ENCODE peak calls at places on chromosomes 7 and 10, in four cellular contexts. S is K562, D is HepG2, I is GM12878. V is an unnamed sample.

GRCh38 chr7:74505426-74506328 is 52.0 kb downstream of the GTF2IRD1 start:
- DNase-seq in S (no peak), D (no peak), I (no peak), V (no peak)

GRCh38 chr7:47282790-47283496 is 299.0 kb downstream of the TNS3 start:
- DNase-seq in S (no peak), D (no peak), I (no peak), V (no peak)

GRCh38 chr10:16941865-16942264 is 124.6 kb upstream of the RSU1 start:
- DNase-seq in S (no peak), D (no peak), I (no peak), V (no peak)

GRCh38 chr7:7742223-7742622 is 23.8 kb upstream of the RPA3 start:
- DNase-seq in S (no peak), D (no peak), I (no peak), V (peak)

GRCh38 chr7:135877799-135878198 is 99.4 kb downstream of the MTPN start:
- DNase-seq in S (no peak), D (no peak), I (peak), V (no peak)

GRCh38 chr10:119700321-119700954 is 25.4 kb upstream of the INPP5F start:
- DNase-seq in S (no peak), D (no peak), I (no peak), V (no peak)

GRCh38 chr7:158353606-158354570 is 233.7 kb downstream of the PTPRN2 start:
- DNase-seq in S (peak), D (peak), I (no peak), V (peak)

GRCh38 chr7:17054836-17055235 is 173.1 kb upstream of the AGR3 start:
- DNase-seq in S (no peak), D (peak), I (no peak), V (no peak)

GRCh38 chr7:2066251-2066919 is 166.4 kb downstream of the MAD1L1 start:
- DNase-seq in S (no peak), D (no peak), I (no peak), V (no peak)

GRCh38 chr7:114107522-114107921 is 188.7 kb upstream of the PPP1R3A start:
- DNase-seq in S (no peak), D (no peak), I (no peak), V (no peak)

GRCh38 chr10:4359003-4359402 is 467.0 kb upstream of the AKR1E2 start:
- DNase-seq in S (no peak), D (no peak), I (no peak), V (peak)

GRCh38 chr7:90892213-90892612 is 296.1 kb downstream of the CDK14 start:
- DNase-seq in S (no peak), D (no peak), I (peak), V (no peak)

GRCh38 chr7:151426486-151426905 is 13.4 kb downstream of the CRYGN start:
- DNase-seq in S (no peak), D (no peak), I (no peak), V (no peak)
- TF ChIP-seq JUNB in S (no peak), D (no peak), I (no peak), V (no peak)

GRCh38 chr10:101120884-101121660 is 10.0 kb upstream of the TLX1 start:
- DNase-seq in S (no peak), D (no peak), I (no peak), V (no peak)

GRCh38 chr10:101120520-101120883 is 10.6 kb upstream of the TLX1 start:
- DNase-seq in S (no peak), D (no peak), I (no peak), V (no peak)

GRCh38 chr10:101123085-101123814 is 7.8 kb upstream of the TLX1 start:
- DNase-seq in S (no peak), D (no peak), I (no peak), V (no peak)

GRCh38 chr10:101122270-101123084 is 8.6 kb upstream of the TLX1 start:
- DNase-seq in S (no peak), D (no peak), I (no peak), V (no peak)

GRCh38 chr10:101121661-101122045 is 9.4 kb upstream of the TLX1 start:
- DNase-seq in S (no peak), D (no peak), I (no peak), V (no peak)
- TF ChIP-seq EZH2 in S (no peak), D (no peak), I (no peak), V (peak)

GRCh38 chr10:71262027-71262426 is 49.7 kb downstream of the UNC5B start:
- DNase-seq in S (no peak), D (no peak), I (no peak), V (no peak)

GRCh38 chr10:71262817-71263216 is 50.4 kb downstream of the UNC5B start:
- DNase-seq in S (no peak), D (no peak), I (no peak), V (no peak)

GRCh38 chr10:71259815-71260501 is 47.6 kb downstream of the UNC5B start:
- DNase-seq in S (no peak), D (no peak), I (no peak), V (no peak)

GRCh38 chr10:71259282-71259681 is 46.9 kb downstream of the UNC5B start:
- DNase-seq in S (no peak), D (no peak), I (no peak), V (no peak)

GRCh38 chr10:71260622-71261325 is 48.4 kb downstream of the UNC5B start:
- DNase-seq in S (peak), D (no peak), I (no peak), V (peak)
- TF ChIP-seq JUNB in S (no peak), D (no peak), I (no peak), V (no peak)

GRCh38 chr7:157009778-157010587 is 480 bp downstream of the MNX1 start:
- DNase-seq in S (no peak), D (no peak), I (no peak), V (peak)

GRCh38 chr7:157009170-157009777 is 1.2 kb downstream of the MNX1 start:
- DNase-seq in S (no peak), D (peak), I (no peak), V (no peak)

GRCh38 chr7:157006829-157007469 is 3.5 kb downstream of the MNX1 start:
- DNase-seq in S (no peak), D (no peak), I (no peak), V (no peak)

GRCh38 chr7:157007470-157008066 is 2.9 kb downstream of the MNX1 start:
- DNase-seq in S (no peak), D (no peak), I (no peak), V (peak)

GRCh38 chr7:157008206-157009169 is 2.0 kb downstream of the MNX1 start:
- DNase-seq in S (no peak), D (no peak), I (no peak), V (peak)
- TF ChIP-seq EZH2 in S (no peak), D (no peak), I (no peak), V (peak)

GRCh38 chr10:77698267-77698932 is 60.8 kb upstream of the KCNMA1 start:
- DNase-seq in S (no peak), D (no peak), I (no peak), V (no peak)

GRCh38 chr10:77700086-77700485 is 62.5 kb upstream of the KCNMA1 start:
- DNase-seq in S (no peak), D (no peak), I (no peak), V (no peak)

GRCh38 chr10:77707570-77707969 is 70.0 kb upstream of the KCNMA1 start:
- DNase-seq in S (no peak), D (no peak), I (no peak), V (no peak)

GRCh38 chr10:77699080-77699645 is 61.6 kb upstream of the KCNMA1 start:
- DNase-seq in S (no peak), D (no peak), I (no peak), V (no peak)

DNA sequence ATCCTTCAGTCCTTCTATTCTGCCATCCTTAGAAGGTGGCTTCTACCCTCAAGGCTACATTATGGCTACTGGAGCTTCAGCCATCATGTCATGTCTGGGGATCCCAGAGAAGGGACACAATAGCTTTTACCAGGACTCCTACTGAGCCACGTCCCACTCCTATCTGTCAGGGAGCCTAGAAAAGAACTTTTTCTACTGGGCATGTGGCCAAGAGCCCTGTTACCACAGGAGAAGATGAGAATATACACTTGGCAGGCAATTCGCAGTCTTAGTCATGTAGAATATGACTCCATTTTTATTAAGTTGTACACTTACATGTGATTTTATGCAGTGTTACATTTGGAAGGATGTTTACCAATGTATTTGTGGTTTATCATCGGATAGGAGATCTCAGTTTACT is 64.6 kb upstream of the KCNMA1 start:
- DNase-seq in S (no peak), D (no peak), I (no peak), V (no peak)
- TF ChIP-seq JUNB in S (no peak), D (no peak), I (peak), V (no peak)

DNA sequence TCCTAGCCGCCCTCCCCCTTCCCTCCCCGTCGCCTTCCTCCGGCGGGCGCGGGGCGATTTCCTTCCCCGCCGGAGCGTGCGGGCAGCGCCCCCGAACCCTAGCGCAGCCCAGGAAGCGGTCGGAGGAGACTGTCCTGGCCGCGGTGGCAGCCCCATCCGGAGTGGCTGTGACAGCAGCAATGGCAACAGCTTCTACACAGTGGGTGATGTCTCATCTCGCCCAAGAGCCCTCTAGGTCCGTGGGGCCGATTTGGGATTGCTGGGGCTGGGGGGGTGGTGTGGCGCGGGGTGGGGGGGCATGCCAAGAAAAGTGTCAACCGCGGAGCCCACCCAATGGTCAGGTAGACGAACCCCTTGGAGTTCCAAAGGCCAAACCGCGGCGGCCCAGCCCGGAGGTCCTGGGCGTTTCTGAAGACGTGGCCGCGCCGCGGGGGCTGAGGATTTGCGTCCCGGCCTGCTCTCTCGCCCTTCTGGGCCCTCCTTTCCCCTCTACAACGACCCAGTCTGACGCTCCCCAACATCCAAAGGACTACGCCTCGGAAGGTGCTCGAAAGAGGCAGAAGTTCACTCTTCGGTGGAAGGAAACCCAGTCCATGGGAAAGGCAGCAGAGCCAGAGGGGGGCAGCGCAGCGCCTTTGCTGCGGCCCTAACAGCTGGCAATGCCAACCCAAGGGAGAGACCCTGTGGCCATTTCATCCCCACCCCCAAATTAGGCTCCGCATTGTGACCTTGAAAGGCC is 603 bp upstream of the TWIST1 start:
- DNase-seq in S (no peak), D (no peak), I (no peak), V (peak)
- TF ChIP-seq EZH2 in S (no peak), D (no peak), I (no peak), V (no peak)

GRCh38 chr7:107591410-107591809 is 11.4 kb downstream of the BCAP29 start:
- DNase-seq in S (no peak), D (no peak), I (no peak), V (no peak)
- TF ChIP-seq JUNB in S (no peak), D (no peak), I (no peak), V (no peak)

DNA sequence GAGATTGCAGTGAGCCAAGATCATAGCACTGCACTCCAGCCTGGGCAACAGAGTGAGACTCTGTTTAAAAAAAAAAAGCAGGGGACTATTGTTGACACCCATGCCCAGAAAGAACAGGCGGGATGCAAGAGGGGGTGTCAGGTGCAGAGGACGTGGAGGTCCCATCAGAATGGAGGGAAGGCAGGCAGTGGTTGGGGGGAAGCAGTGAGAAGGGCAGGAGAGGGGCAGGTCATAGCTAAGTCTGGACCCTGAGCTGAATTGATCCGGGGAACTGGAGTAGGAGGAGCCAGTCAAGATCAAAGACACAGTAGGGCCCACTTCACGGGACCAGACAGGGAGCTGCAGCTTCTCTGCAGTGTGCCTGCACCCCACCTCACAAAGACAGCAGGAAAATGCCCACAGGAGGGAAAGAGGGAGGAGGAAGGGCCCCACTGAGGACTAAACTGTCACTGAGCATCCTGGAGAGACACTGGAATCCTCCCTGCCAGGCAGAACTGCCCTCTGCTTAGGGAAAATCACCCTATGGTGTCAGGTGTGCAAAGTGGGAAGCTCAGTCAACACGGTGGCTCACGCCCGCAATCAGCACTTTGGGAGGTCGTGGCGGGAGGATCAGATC is 27.3 kb upstream of the ECHDC3 start:
- DNase-seq in S (no peak), D (peak), I (no peak), V (no peak)
- TF ChIP-seq EZH2 in S (no peak), D (no peak), I (no peak), V (no peak)

V was measured in GM23338.